ENCODE peak calls at places on chromosomes 11 and 22, in six cellular contexts. T is spleen, G is heart left ventricle, O is transverse colon, I is RWPE1, B is IMR-90. X is an unnamed sample.

GRCh38 chr22:40015346-40015976 is 20.7 kb downstream of the FAM83F start:
- DNase-seq in O (no peak), B (no peak), G (no peak), T (no peak), I (no peak), X (no peak)

GRCh38 chr22:40818192-40818746 is 877 bp downstream of the SLC25A17 start:
- DNase-seq in B (no peak), I (no peak), T (no peak), G (no peak), O (no peak), X (no peak)

GRCh38 chr11:76228122-76229000 is 22.1 kb upstream of the WNT11 start:
- DNase-seq in I (no peak), O (no peak), G (no peak), B (no peak), T (no peak), X (peak; percentile 86)

GRCh38 chr11:66106786-66107599 is 36.9 kb downstream of the PACS1 start:
- DNase-seq in B (no peak), T (no peak), O (no peak), G (no peak), I (no peak), X (no peak)

GRCh38 chr11:57888385-57888784 is 126.8 kb downstream of the CTNND1 start:
- DNase-seq in G (no peak), T (no peak), B (no peak), O (no peak), I (no peak), X (no peak)

GRCh38 chr22:27274770-27275449 is 526.6 kb downstream of the MN1 start:
- DNase-seq in T (no peak), B (peak; percentile 3), O (no peak), G (no peak), I (no peak), X (no peak)

GRCh38 chr11:77020751-77021150 is 13.4 kb upstream of the B3GNT6 start:
- DNase-seq in O (no peak), B (no peak), I (no peak), T (no peak), G (no peak), X (no peak)

GRCh38 chr22:41899992-41900651 is 14.8 kb downstream of the SHISA8 start:
- DNase-seq in T (peak; percentile 54), I (no peak), B (no peak), O (no peak), G (peak; percentile 52), X (no peak)

GRCh38 chr11:69525516-69526452 is 44.3 kb downstream of the LINC01488 start:
- DNase-seq in T (peak; percentile 70), O (no peak), I (no peak), B (no peak), G (no peak), X (no peak)

GRCh38 chr11:33936745-33937612 is 45.1 kb upstream of the LMO2 start:
- DNase-seq in I (no peak), B (peak; percentile 55), G (peak; percentile 73), O (peak; percentile 22), T (no peak), X (peak; percentile 60)

GRCh38 chr22:50717709-50718351 is 20.2 kb upstream of the ACR start:
- DNase-seq in T (no peak), I (no peak), G (no peak), O (no peak), B (no peak), X (no peak)
- TF ChIP-seq CTCF in T (no peak), I (no peak), G (no peak), O (no peak), B (no peak), X (no peak)

GRCh38 chr11:79244175-79244804 is 196.5 kb downstream of the TENM4 start:
- DNase-seq in O (no peak), B (peak; percentile 97), T (no peak), G (no peak), I (peak; percentile 89), X (no peak)

GRCh38 chr11:79241205-79241604 is 199.6 kb downstream of the TENM4 start:
- DNase-seq in G (no peak), O (no peak), T (no peak), B (no peak), I (no peak), X (no peak)

GRCh38 chr11:79241842-79242241 is 199.0 kb downstream of the TENM4 start:
- DNase-seq in I (no peak), B (no peak), G (no peak), T (no peak), O (no peak), X (no peak)

GRCh38 chr11:79243412-79244174 is 197.2 kb downstream of the TENM4 start:
- DNase-seq in I (no peak), O (no peak), T (no peak), G (no peak), B (no peak), X (no peak)

GRCh38 chr11:79242616-79243015 is 198.2 kb downstream of the TENM4 start:
- DNase-seq in T (no peak), I (no peak), O (no peak), G (no peak), B (no peak), X (no peak)
- H3K27ac ChIP-seq in T (no peak overlapping the region), I (peak overlapping the region; percentile 93), O (no peak overlapping the region), G (no peak overlapping the region), B (no peak overlapping the region), X (no peak overlapping the region)

DNA sequence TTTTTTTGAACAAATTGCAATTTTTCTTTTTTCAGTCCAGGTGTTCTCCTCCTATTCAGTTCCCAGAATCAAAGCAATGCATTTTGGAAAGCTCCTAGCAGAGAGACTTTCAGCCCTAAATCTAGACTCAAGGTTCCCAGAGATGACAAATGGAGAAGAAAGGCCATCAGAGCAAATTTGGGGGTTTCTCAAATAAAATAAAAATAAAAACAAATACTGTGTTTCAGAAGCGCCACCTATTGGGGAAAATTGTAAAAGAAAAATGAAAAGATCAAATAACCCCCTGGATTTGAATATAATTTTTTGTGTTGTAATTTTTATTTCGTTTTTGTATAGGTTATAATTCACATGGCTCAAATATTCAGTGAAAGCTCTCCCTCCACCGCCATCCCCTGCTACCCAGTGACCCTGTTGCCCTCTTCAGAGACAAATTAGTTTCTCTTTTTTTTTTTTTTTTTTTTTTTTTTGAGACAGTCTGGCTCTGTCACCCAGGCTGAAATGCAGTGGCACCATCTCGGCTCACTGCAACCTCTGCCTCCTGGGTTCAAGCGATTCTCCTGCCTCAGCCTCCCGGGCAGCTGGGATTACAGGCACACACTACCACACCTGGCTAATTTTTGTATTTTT is 6.2 kb upstream of the UBE4A start:
- DNase-seq in B (peak; percentile 5), T (no peak), O (no peak), I (peak; percentile 5), G (no peak), X (no peak)
- TF ChIP-seq CTCF in B (peak; percentile 63), T (peak; percentile 32), O (peak; percentile 56), I (peak; percentile 61), G (peak; percentile 37), X (peak; percentile 61)

GRCh38 chr11:102138677-102139076 is 28.4 kb downstream of the YAP1 start:
- DNase-seq in G (no peak), T (no peak), B (peak; percentile 92), O (no peak), I (peak; percentile 55), X (no peak)

GRCh38 chr11:102138223-102138622 is 28.0 kb downstream of the YAP1 start:
- DNase-seq in G (no peak), O (no peak), I (no peak), B (no peak), T (no peak), X (no peak)

GRCh38 chr11:102142333-102142732 is 32.1 kb downstream of the YAP1 start:
- DNase-seq in T (no peak), B (peak; percentile 20), G (no peak), O (no peak), I (no peak), X (no peak)

GRCh38 chr11:102135256-102135655 is 25.0 kb downstream of the YAP1 start:
- DNase-seq in I (no peak), B (no peak), O (no peak), T (no peak), G (no peak), X (no peak)

GRCh38 chr11:102139081-102139498 is 28.8 kb downstream of the YAP1 start:
- DNase-seq in T (no peak), B (peak; percentile 93), O (no peak), I (peak; percentile 60), G (peak; percentile 32), X (no peak)
- H3K27ac ChIP-seq in T (no peak overlapping the region), B (peak overlapping the region; percentile 57), O (peak overlapping the region; percentile 57), I (no peak overlapping the region), G (peak overlapping the region; percentile 46), X (no peak overlapping the region)

GRCh38 chr11:74090701-74091100 is 80.1 kb downstream of the C2CD3 start:
- DNase-seq in I (no peak), G (no peak), O (no peak), B (peak; percentile 29), T (no peak), X (no peak)
- TF ChIP-seq CTCF in I (no peak), G (no peak), O (no peak), B (peak; percentile 21), T (no peak), X (peak; percentile 17)

GRCh38 chr22:17114958-17115235 is 6.3 kb downstream of the TMEM121B start:
- DNase-seq in G (no peak), B (no peak), O (no peak), T (peak; percentile 41), I (no peak), X (no peak)

GRCh38 chr22:17115927-17116326 is 5.2 kb downstream of the TMEM121B start:
- DNase-seq in O (no peak), G (no peak), I (no peak), T (no peak), B (no peak), X (no peak)

GRCh38 chr22:17116931-17117330 is 4.2 kb downstream of the TMEM121B start:
- DNase-seq in T (peak; percentile 33), I (no peak), G (no peak), B (no peak), O (no peak), X (no peak)

GRCh38 chr22:17114173-17114957 is 6.8 kb downstream of the TMEM121B start:
- DNase-seq in T (peak; percentile 70), I (no peak), G (no peak), O (no peak), B (no peak), X (no peak)

DNA sequence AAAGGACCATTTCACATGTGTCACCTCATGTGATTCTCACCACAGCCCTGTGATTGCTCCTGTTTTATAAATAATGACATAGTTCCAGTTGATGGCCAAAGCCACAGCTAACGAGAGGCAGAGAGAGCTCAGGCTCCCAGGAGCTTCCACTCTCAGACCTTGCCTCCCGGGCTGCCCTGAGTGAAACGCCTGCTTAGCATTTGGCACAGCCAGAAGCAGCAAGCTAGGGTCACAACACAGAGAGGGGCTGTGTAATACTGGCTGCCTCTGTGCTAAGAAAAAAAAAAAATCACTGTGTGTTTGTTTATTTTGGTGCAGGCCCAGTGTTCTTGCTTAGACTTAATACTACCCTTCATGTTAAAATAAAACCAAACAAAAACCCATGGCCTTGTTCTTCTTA is 5.8 kb downstream of the TMEM121B start:
- DNase-seq in G (no peak), T (peak; percentile 18), I (no peak), O (no peak), B (no peak), X (no peak)
- H3K27ac ChIP-seq in G (no peak overlapping the region), T (peak overlapping the region; percentile 73), I (no peak overlapping the region), O (no peak overlapping the region), B (no peak overlapping the region), X (no peak overlapping the region)

X was measured in right lobe of liver.